ENCODE peak calls at places on chromosomes 5 and 9, in ten cellular contexts. R is B cell, T is hepatocyte, H is tibial artery, A is HFF-Myc, J is left ventricle myocardium inferior, B is mucosa of descending colon, G is GM12865, Z is fibroblast of lung, P is mammary epithelial cell. X is an unnamed sample.

GRCh38 chr9:101235105-101235866 is 149.5 kb downstream of the BAAT start:
- DNase-seq in R (no peak), T (peak), H (no peak), A (no peak), J (no peak), B (no peak), G (peak), Z (peak), P (peak), X (no peak)

GRCh38 chr9:88681434-88681833 is 146.5 kb downstream of the NXNL2 start:
- DNase-seq in R (no peak), T (no peak), H (no peak), A (no peak), J (no peak), B (no peak), G (no peak), Z (no peak), P (no peak), X (no peak)

GRCh38 chr9:134066546-134066922 is 1.3 kb downstream of the BRD3 start:
- DNase-seq in R (peak), T (no peak), H (no peak), A (no peak), J (no peak), B (peak), G (no peak), Z (peak), P (no peak), X (no peak)

GRCh38 chr9:127915801-127916664 is 808 bp downstream of the ST6GALNAC4 start:
- DNase-seq in R (peak), T (no peak), H (no peak), A (no peak), J (no peak), B (peak), G (peak), Z (no peak), P (no peak), X (no peak)

GRCh38 chr9:124500028-124500795 is 7.0 kb downstream of the NR5A1 start:
- DNase-seq in R (no peak), T (no peak), H (no peak), A (no peak), J (peak), B (peak), G (no peak), Z (no peak), P (no peak), X (no peak)

GRCh38 chr9:121353246-121353975 is 16.6 kb downstream of the STOM start:
- DNase-seq in R (no peak), T (no peak), H (no peak), A (no peak), J (no peak), B (no peak), G (peak), Z (no peak), P (no peak), X (no peak)

GRCh38 chr9:4073371-4073770 is 226.5 kb downstream of the GLIS3 start:
- DNase-seq in R (no peak), T (no peak), H (no peak), A (no peak), J (no peak), B (no peak), G (peak), Z (no peak), P (no peak), X (peak)

GRCh38 chr9:114086607-114087006 is 8.5 kb upstream of the AMBP start:
- DNase-seq in R (no peak), T (no peak), H (no peak), A (no peak), J (no peak), B (no peak), G (no peak), Z (no peak), P (no peak), X (no peak)

GRCh38 chr9:14097215-14097614 is 216.7 kb downstream of the NFIB start:
- DNase-seq in R (no peak), T (peak), H (no peak), A (no peak), J (no peak), B (no peak), G (no peak), Z (peak), P (peak), X (no peak)

GRCh38 chr9:18115131-18115530 is 358.8 kb upstream of the ADAMTSL1 start:
- DNase-seq in R (no peak), T (no peak), H (no peak), A (no peak), J (no peak), B (no peak), G (no peak), Z (no peak), P (no peak), X (no peak)

GRCh38 chr9:92180669-92181181 is 65.5 kb upstream of the SPTLC1 start:
- DNase-seq in R (no peak), T (peak), H (no peak), A (peak), J (no peak), B (no peak), G (peak), Z (peak), P (peak), X (no peak)

GRCh38 chr5:59840200-59840601 is 53.3 kb downstream of the PDE4D start:
- DNase-seq in R (no peak), T (peak), H (no peak), A (no peak), J (no peak), B (no peak), G (no peak), Z (peak), P (peak), X (no peak)

GRCh38 chr9:2015581-2016410 is 649 bp downstream of the SMARCA2 start:
- DNase-seq in R (no peak), T (peak), H (peak), A (no peak), J (peak), B (peak), G (peak), Z (peak), P (peak), X (peak)

GRCh38 chr5:37830348-37830747 is 9.5 kb downstream of the GDNF start:
- DNase-seq in R (no peak), T (no peak), H (no peak), A (no peak), J (no peak), B (no peak), G (no peak), Z (no peak), P (no peak), X (no peak)

GRCh38 chr5:37823433-37824152 is 16.2 kb downstream of the GDNF start:
- DNase-seq in R (no peak), T (no peak), H (no peak), A (no peak), J (no peak), B (no peak), G (no peak), Z (no peak), P (no peak), X (no peak)

DNA sequence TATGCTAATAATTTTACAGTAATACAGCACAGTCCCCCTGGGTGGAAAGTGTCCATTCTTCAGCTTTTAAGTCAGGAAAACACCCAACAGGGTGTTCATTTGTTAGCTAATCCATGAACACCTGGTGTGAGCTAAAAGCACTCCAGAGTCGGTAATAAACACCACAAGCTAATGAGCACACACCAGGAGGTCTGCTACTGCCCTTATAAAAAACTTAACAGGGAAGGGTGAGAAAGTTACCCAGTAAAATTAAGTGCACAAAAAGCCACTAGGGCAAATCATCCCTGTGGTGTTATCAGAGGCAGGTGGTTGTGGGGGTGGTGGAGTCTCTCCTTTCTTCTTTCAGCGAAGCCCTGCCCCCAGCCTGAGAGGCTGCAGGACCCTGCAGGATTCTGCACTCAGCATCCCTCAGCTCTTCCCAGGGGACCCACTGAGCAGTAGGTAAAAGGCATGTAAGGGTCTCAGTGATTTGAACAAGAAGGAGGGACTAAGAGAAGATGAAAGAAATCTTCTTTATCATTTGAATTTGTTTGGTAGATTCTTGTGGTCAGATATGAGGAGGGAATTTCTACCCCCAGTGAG is 14.4 kb downstream of the GDNF start:
- DNase-seq in R (no peak), T (no peak), H (no peak), A (no peak), J (no peak), B (no peak), G (no peak), Z (no peak), P (no peak), X (no peak)
- TF ChIP-seq CTCF in R (no peak), T (no peak), H (no peak), A (no peak), J (no peak), B (no peak), G (no peak), Z (no peak), P (no peak), X (no peak)

GRCh38 chr5:173686950-173687349 is 70.5 kb upstream of the BOD1 start:
- DNase-seq in R (no peak), T (no peak), H (no peak), A (no peak), J (no peak), B (no peak), G (peak), Z (no peak), P (no peak), X (no peak)

GRCh38 chr5:173691931-173692330 is 75.5 kb upstream of the BOD1 start:
- DNase-seq in R (no peak), T (no peak), H (no peak), A (no peak), J (no peak), B (no peak), G (no peak), Z (no peak), P (no peak), X (no peak)

GRCh38 chr5:173688708-173689107 is 72.3 kb upstream of the BOD1 start:
- DNase-seq in R (no peak), T (no peak), H (no peak), A (no peak), J (no peak), B (no peak), G (no peak), Z (no peak), P (no peak), X (no peak)

GRCh38 chr5:173689171-173689676 is 72.8 kb upstream of the BOD1 start:
- DNase-seq in R (no peak), T (peak), H (no peak), A (no peak), J (no peak), B (no peak), G (no peak), Z (no peak), P (no peak), X (no peak)

GRCh38 chr5:173689713-173690360 is 73.4 kb upstream of the BOD1 start:
- DNase-seq in R (peak), T (no peak), H (no peak), A (no peak), J (no peak), B (no peak), G (peak), Z (no peak), P (no peak), X (no peak)
- TF ChIP-seq CTCF in R (peak), T (no peak), H (no peak), A (no peak), J (peak), B (no peak), G (peak), Z (no peak), P (no peak), X (peak)

DNA sequence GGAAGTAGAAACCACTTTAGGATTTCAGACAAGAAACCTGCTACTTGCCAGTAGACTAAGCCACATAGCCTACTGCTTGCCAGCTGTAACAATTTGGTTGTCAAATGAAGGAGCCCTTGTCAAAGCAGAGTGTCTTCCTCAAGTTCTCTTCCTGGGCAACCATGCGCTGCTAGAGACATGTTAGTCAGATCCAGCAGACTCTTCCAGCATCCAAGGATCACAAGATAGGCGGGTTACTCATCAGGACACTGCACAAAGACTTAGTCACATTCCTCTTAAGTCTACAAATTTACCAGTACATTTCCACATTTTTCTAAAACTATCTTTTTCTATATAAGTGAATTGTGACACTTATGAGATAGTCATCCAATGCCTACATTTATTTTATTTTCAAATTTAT is 24.3 kb downstream of the SKIC3 start:
- DNase-seq in R (no peak), T (peak), H (peak), A (no peak), J (no peak), B (no peak), G (no peak), Z (peak), P (peak), X (no peak)
- TF ChIP-seq CTCF in R (no peak), T (no peak), H (no peak), A (no peak), J (no peak), B (no peak), G (no peak), Z (no peak), P (no peak), X (no peak)

DNA sequence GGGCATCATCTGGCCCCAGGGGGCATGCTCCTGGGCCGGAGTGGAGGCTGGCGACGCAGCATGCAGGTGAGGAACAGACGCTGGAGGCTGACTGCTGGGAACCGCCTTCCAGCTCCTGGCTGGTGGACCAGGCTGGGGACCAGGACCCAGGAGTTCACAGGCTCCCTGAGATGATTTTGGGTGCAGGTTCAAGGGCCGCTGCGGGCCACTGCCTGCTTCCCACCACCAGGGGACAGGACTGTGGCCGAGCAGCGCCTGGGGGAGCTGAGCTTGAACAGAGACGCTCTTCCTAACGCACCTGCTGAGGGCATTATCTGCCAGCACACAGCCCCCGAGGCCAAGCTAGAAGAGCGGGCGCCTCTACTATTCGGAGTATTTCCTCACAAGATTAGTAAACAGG is 132.1 kb upstream of the RAPGEF1 start:
- DNase-seq in R (no peak), T (no peak), H (no peak), A (no peak), J (no peak), B (no peak), G (no peak), Z (no peak), P (no peak), X (peak)
- TF ChIP-seq CTCF in R (no peak), T (no peak), H (no peak), A (peak), J (no peak), B (no peak), G (no peak), Z (no peak), P (no peak), X (peak)

GRCh38 chr5:177494356-177495195 is 2.8 kb downstream of the PDLIM7 start:
- DNase-seq in R (peak), T (peak), H (peak), A (peak), J (peak), B (peak), G (peak), Z (peak), P (peak), X (peak)

GRCh38 chr5:177497011-177497296 is 450 bp downstream of the PDLIM7 start:
- DNase-seq in R (no peak), T (no peak), H (peak), A (no peak), J (no peak), B (no peak), G (no peak), Z (no peak), P (no peak), X (no peak)

GRCh38 chr5:177495243-177496060 is 2.0 kb downstream of the PDLIM7 start:
- DNase-seq in R (no peak), T (peak), H (peak), A (peak), J (peak), B (peak), G (peak), Z (peak), P (peak), X (peak)

GRCh38 chr5:177497297-177498012 is at the start of gene PDLIM7:
- DNase-seq in R (peak), T (peak), H (peak), A (peak), J (peak), B (peak), G (peak), Z (peak), P (peak), X (peak)

DNA sequence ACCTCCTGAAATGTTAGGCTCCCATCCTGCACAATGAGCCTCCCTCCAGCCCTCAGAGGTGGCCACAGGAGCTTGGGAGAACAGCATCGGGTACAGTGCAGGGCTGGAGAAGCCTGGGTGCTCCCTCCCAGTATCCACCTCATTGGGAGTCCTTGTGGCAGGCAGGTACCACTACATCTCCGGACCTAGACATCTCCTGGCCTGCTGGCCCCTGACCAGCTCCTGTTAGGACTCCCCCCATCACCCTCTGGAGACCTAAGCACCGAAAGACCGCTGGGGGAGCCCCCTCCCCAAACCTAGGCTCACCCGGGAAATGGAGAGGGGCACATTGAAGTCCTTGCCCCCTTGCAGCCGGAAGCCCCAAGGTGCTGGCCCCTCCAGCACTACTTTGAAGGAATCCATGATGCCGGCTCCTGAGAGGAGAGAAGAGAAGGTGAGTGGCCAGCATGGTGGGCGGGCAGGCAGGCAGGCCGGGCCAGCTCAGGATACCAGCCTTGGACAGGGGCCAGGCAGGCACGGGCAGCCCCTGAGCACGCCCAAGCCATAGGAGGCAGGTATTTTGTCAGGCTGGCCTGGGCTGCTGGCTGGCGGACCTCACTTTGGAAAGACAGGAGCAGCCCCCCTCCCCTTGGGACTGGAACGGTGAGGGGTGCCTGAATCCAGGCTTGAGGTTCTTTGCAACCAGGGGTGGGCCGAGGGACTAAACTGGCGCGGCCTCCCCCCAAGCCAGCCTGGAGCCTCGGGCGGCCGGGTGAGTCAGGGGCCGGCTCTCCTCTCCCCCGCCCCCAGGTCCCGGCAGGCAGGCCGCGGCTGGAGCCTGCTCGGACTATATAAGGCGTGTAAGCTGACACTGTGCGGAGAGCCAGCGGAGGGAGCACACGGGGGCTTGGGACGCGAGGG is 1.0 kb downstream of the PDLIM7 start:
- DNase-seq in R (no peak), T (peak), H (peak), A (peak), J (peak), B (peak), G (peak), Z (peak), P (peak), X (peak)
- TF ChIP-seq CTCF in R (peak), T (peak), H (peak), A (peak), J (peak), B (no peak), G (peak), Z (peak), P (peak), X (peak)

GRCh38 chr5:129137637-129138036 is 43.1 kb downstream of the ISOC1 start:
- DNase-seq in R (no peak), T (no peak), H (no peak), A (no peak), J (no peak), B (no peak), G (no peak), Z (no peak), P (no peak), X (no peak)

GRCh38 chr5:129133553-129133952 is 39.0 kb downstream of the ISOC1 start:
- DNase-seq in R (no peak), T (no peak), H (no peak), A (no peak), J (no peak), B (no peak), G (no peak), Z (no peak), P (no peak), X (no peak)

DNA sequence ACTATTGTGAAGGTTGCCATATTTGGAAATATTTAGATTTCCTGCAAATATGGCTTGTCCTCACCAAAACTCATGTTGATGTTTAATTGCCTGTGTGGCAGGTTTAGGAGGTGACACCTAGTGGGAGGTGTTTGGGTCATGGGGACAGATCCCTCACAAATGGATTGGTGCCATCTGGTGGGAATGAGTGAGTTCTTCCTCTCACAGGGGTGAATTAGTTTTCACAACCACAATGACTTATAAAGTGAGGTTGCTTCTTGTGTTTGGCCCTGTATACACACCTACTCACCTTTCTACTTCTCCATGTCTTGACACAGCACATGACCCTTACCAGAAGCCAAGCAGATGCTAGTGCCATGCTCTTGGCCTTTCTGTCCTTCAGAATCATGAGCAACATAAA is 41.1 kb downstream of the ISOC1 start:
- DNase-seq in R (no peak), T (no peak), H (no peak), A (no peak), J (no peak), B (no peak), G (peak), Z (no peak), P (no peak), X (peak)
- TF ChIP-seq CTCF in R (no peak), T (peak), H (no peak), A (no peak), J (peak), B (no peak), G (peak), Z (no peak), P (peak), X (peak)

GRCh38 chr9:75046725-75047345 is 18.7 kb upstream of the CARNMT1 start:
- DNase-seq in R (no peak), T (no peak), H (no peak), A (no peak), J (no peak), B (no peak), G (no peak), Z (no peak), P (no peak), X (no peak)

GRCh38 chr9:75036793-75037192 is 8.7 kb upstream of the CARNMT1 start:
- DNase-seq in R (no peak), T (no peak), H (no peak), A (no peak), J (no peak), B (no peak), G (no peak), Z (no peak), P (no peak), X (no peak)

GRCh38 chr9:75039006-75039405 is 10.9 kb upstream of the CARNMT1 start:
- DNase-seq in R (no peak), T (peak), H (no peak), A (peak), J (no peak), B (no peak), G (no peak), Z (peak), P (no peak), X (no peak)

GRCh38 chr9:75039804-75040203 is 11.7 kb upstream of the CARNMT1 start:
- DNase-seq in R (no peak), T (no peak), H (no peak), A (no peak), J (no peak), B (no peak), G (no peak), Z (no peak), P (no peak), X (no peak)

GRCh38 chr9:75041041-75041440 is 12.9 kb upstream of the CARNMT1 start:
- DNase-seq in R (no peak), T (no peak), H (no peak), A (no peak), J (no peak), B (no peak), G (no peak), Z (no peak), P (no peak), X (no peak)
- TF ChIP-seq CTCF in R (no peak), T (no peak), H (no peak), A (no peak), J (no peak), B (no peak), G (no peak), Z (no peak), P (no peak), X (no peak)

GRCh38 chr9:125706661-125707539 is at the start of gene MAPKAP1:
- DNase-seq in R (peak), T (peak), H (peak), A (peak), J (peak), B (peak), G (peak), Z (peak), P (peak), X (peak)
- TF ChIP-seq CTCF in R (no peak), T (no peak), H (no peak), A (no peak), J (no peak), B (no peak), G (no peak), Z (no peak), P (no peak), X (no peak)